ENCODE peak calls at places on chromosome 3, in nine cellular contexts. P, U, B, W, H, A, X, F and Y are unnamed samples.

GRCh38 chr3:55716044-55716443 is 228.9 kb upstream of the WNT5A start:
- DNase-seq in P (no peak), U (no peak), B (no peak), W (no peak), H (no peak), A (no peak), X (no peak), F (no peak), Y (no peak)

GRCh38 chr3:44845528-44846520 is 15.9 kb upstream of the TMEM42 start:
- DNase-seq in P (no peak), U (no peak), B (peak; percentile 63), W (no peak), H (no peak), A (no peak), X (peak; percentile 66), F (peak; percentile 97), Y (no peak)

GRCh38 chr3:73772599-73772998 is 147.9 kb upstream of the PDZRN3 start:
- DNase-seq in P (no peak), U (no peak), B (no peak), W (no peak), H (no peak), A (no peak), X (no peak), F (no peak), Y (no peak)

GRCh38 chr3:30538787-30539186 is 67.6 kb upstream of the TGFBR2 start:
- DNase-seq in P (no peak), U (no peak), B (no peak), W (no peak), H (peak; percentile 77), A (no peak), X (peak; percentile 59), F (peak; percentile 94), Y (no peak)

GRCh38 chr3:9142346-9142745 is 107.1 kb downstream of the SRGAP3 start:
- DNase-seq in P (no peak), U (no peak), B (no peak), W (no peak), H (no peak), A (peak; percentile 91), X (no peak), F (no peak), Y (no peak)

GRCh38 chr3:165196577-165197561 is 685 bp upstream of the SLITRK3 start:
- DNase-seq in P (no peak), U (peak; percentile 33), B (peak; percentile 18), W (no peak), H (no peak), A (no peak), X (no peak), F (peak; percentile 3), Y (no peak)

GRCh38 chr3:81861593-81861992 is 100.1 kb upstream of the GBE1 start:
- DNase-seq in P (no peak), U (no peak), B (no peak), W (no peak), H (no peak), A (no peak), X (no peak), F (no peak), Y (no peak)

GRCh38 chr3:122908251-122908650 is 113.4 kb downstream of the SLC49A4 start:
- DNase-seq in P (no peak), U (no peak), B (no peak), W (no peak), H (no peak), A (no peak), X (no peak), F (no peak), Y (no peak)

GRCh38 chr3:46916278-46916677 is 38.8 kb downstream of the PTH1R start:
- DNase-seq in P (no peak), U (no peak), B (no peak), W (no peak), H (no peak), A (no peak), X (no peak), F (no peak), Y (no peak)

GRCh38 chr3:26198609-26199008 is 408.7 kb downstream of the OXSM start:
- DNase-seq in P (no peak), U (no peak), B (no peak), W (no peak), H (no peak), A (no peak), X (no peak), F (no peak), Y (no peak)

GRCh38 chr3:56424885-56425284 is 43.4 kb downstream of the ERC2 start:
- DNase-seq in P (no peak), U (no peak), B (no peak), W (no peak), H (no peak), A (no peak), X (no peak), F (no peak), Y (no peak)

GRCh38 chr3:141849056-141849814 is 27.2 kb upstream of the ATP1B3 start:
- DNase-seq in P (no peak), U (no peak), B (no peak), W (peak; percentile 52), H (no peak), A (no peak), X (no peak), F (no peak), Y (no peak)

GRCh38 chr3:3579658-3580057 is 219.6 kb upstream of the LRRN1 start:
- DNase-seq in P (no peak), U (no peak), B (no peak), W (no peak), H (no peak), A (no peak), X (no peak), F (no peak), Y (no peak)

GRCh38 chr3:76043746-76044145 is 258.4 kb upstream of the ZNF717 start:
- DNase-seq in P (no peak), U (no peak), B (no peak), W (no peak), H (no peak), A (no peak), X (no peak), F (no peak), Y (no peak)

GRCh38 chr3:151909720-151910405 is 36.4 kb downstream of the SUCNR1 start:
- DNase-seq in P (no peak), U (no peak), B (no peak), W (no peak), H (no peak), A (no peak), X (no peak), F (peak; percentile 93), Y (no peak)

GRCh38 chr3:114675104-114675503 is 381.3 kb downstream of the TIGIT start:
- DNase-seq in P (no peak), U (no peak), B (no peak), W (no peak), H (no peak), A (no peak), X (peak; percentile 37), F (peak; percentile 35), Y (no peak)